ENCODE peak calls at places on chromosomes 13 and 19, in ten cellular contexts. O is neuronal stem cell; Z is fibroblast of lung; E is IMR-90; C is heart left ventricle; J is Caco-2; Q is H1; T is trophoblast cell; B is CD4-positive, CD25-positive, alpha-beta regulatory T cell; R is HepG2. X is an unnamed sample.

GRCh38 chr13:90420683-90421082 is 926.8 kb upstream of the MIR17HG start:
- DNase-seq in O (no peak), Z (peak; percentile 9), E (peak; percentile 13), C (no peak), J (no peak), Q (no peak), T (no peak), B (no peak), R (no peak), X (no peak)

GRCh38 chr19:34298891-34299510 is 44.6 kb downstream of the GARRE1 start:
- DNase-seq in O (no peak), Z (no peak), E (no peak), C (no peak), J (no peak), Q (no peak), T (no peak), B (no peak), R (no peak), X (peak; percentile 53)

GRCh38 chr13:49649244-49649962 is 21.1 kb downstream of the ARL11 start:
- DNase-seq in O (no peak), Z (peak; percentile 71), E (peak; percentile 68), C (no peak), J (no peak), Q (no peak), T (no peak), B (no peak), R (peak; percentile 33), X (no peak)

GRCh38 chr19:10625003-10625761 is at the start of gene SLC44A2:
- DNase-seq in O (peak; percentile 66), Z (peak; percentile 62), E (peak; percentile 35), C (peak; percentile 88), J (peak; percentile 88), Q (no peak), T (peak; percentile 92), B (no peak), R (no peak), X (peak; percentile 93)

GRCh38 chr19:4523306-4524110 is 5.2 kb upstream of the PLIN4 start:
- DNase-seq in O (no peak), Z (peak; percentile 36), E (peak; percentile 10), C (peak; percentile 56), J (no peak), Q (no peak), T (no peak), B (no peak), R (peak; percentile 51), X (peak; percentile 59)

GRCh38 chr13:65966991-65967451 is 1263.1 kb downstream of the PCDH9 start:
- DNase-seq in O (no peak), Z (peak; percentile 23), E (peak; percentile 45), C (no peak), J (peak; percentile 45), Q (peak; percentile 25), T (no peak), B (no peak), R (peak; percentile 34), X (no peak)

GRCh38 chr13:77859450-77859849 is 59.2 kb downstream of the EDNRB start:
- DNase-seq in O (no peak), Z (peak; percentile 84), E (peak; percentile 82), C (no peak), J (no peak), Q (no peak), T (peak; percentile 6), B (no peak), R (no peak), X (peak; percentile 13)

GRCh38 chr13:36000028-36000427 is 131.2 kb downstream of the DCLK1 start:
- DNase-seq in O (no peak), Z (no peak), E (no peak), C (no peak), J (no peak), Q (no peak), T (no peak), B (no peak), R (no peak), X (no peak)

GRCh38 chr13:48486836-48487235 is 46.0 kb downstream of the RCBTB2 start:
- DNase-seq in O (no peak), Z (no peak), E (no peak), C (no peak), J (no peak), Q (no peak), T (no peak), B (no peak), R (no peak), X (no peak)

GRCh38 chr13:113947321-113948033 is 26.4 kb downstream of the C13orf46 start:
- DNase-seq in O (no peak), Z (peak; percentile 64), E (peak; percentile 43), C (peak; percentile 59), J (no peak), Q (no peak), T (no peak), B (no peak), R (no peak), X (peak; percentile 65)

GRCh38 chr19:3140667-3141038 is 4.8 kb downstream of the GNA15 start:
- DNase-seq in O (no peak), Z (no peak), E (no peak), C (no peak), J (no peak), Q (no peak), T (no peak), B (no peak), R (no peak), X (no peak)

DNA sequence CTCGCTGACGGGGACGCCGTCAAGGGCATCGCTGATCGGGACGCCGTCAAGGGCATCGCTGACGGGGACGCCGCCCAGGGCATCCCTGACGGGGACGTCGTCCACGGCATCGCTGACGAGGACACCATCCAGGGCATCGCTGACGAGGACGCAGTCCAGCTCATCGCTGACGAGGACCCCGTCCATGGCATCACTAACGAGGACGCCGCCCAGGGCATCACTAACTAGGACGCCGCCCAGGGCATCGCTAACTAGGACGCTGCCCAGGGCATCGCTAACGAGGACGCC is 945.2 kb downstream of the TUBA3C start:
- DNase-seq in O (no peak), Z (no peak), E (no peak), C (no peak), J (no peak), Q (no peak), T (no peak), B (no peak), R (no peak), X (no peak)
- H3K9me3 ChIP-seq in O (peaks cover 51% of the 10 kb centered on the region), Z (peaks cover 2% of the 10 kb centered on the region), E (peaks cover 33% of the 10 kb centered on the region), C (no peaks in the 10 kb centered on the region), J (peaks cover 3% of the 10 kb centered on the region), Q (peaks cover 82% of the 10 kb centered on the region), T (peaks cover 63% of the 10 kb centered on the region), B (no peaks in the 10 kb centered on the region), R (peaks cover 95% of the 10 kb centered on the region), X (no peaks in the 10 kb centered on the region)

GRCh38 chr19:17079710-17080440 is 4.3 kb downstream of the MYO9B start:
- DNase-seq in O (peak; percentile 37), Z (peak; percentile 99), E (peak; percentile 99), C (peak; percentile 64), J (no peak), Q (no peak), T (peak; percentile 88), B (peak; percentile 84), R (peak; percentile 85), X (peak; percentile 75)

GRCh38 chr19:17076539-17076919 is 952 bp downstream of the MYO9B start:
- DNase-seq in O (no peak), Z (no peak), E (no peak), C (no peak), J (no peak), Q (no peak), T (no peak), B (peak; percentile 68), R (no peak), X (peak; percentile 27)

GRCh38 chr19:17077447-17078028 is 2.0 kb downstream of the MYO9B start:
- DNase-seq in O (no peak), Z (no peak), E (no peak), C (no peak), J (no peak), Q (no peak), T (no peak), B (no peak), R (no peak), X (no peak)

GRCh38 chr19:17078920-17079709 is 3.5 kb downstream of the MYO9B start:
- DNase-seq in O (no peak), Z (no peak), E (peak; percentile 31), C (no peak), J (no peak), Q (no peak), T (no peak), B (no peak), R (no peak), X (no peak)

DNA sequence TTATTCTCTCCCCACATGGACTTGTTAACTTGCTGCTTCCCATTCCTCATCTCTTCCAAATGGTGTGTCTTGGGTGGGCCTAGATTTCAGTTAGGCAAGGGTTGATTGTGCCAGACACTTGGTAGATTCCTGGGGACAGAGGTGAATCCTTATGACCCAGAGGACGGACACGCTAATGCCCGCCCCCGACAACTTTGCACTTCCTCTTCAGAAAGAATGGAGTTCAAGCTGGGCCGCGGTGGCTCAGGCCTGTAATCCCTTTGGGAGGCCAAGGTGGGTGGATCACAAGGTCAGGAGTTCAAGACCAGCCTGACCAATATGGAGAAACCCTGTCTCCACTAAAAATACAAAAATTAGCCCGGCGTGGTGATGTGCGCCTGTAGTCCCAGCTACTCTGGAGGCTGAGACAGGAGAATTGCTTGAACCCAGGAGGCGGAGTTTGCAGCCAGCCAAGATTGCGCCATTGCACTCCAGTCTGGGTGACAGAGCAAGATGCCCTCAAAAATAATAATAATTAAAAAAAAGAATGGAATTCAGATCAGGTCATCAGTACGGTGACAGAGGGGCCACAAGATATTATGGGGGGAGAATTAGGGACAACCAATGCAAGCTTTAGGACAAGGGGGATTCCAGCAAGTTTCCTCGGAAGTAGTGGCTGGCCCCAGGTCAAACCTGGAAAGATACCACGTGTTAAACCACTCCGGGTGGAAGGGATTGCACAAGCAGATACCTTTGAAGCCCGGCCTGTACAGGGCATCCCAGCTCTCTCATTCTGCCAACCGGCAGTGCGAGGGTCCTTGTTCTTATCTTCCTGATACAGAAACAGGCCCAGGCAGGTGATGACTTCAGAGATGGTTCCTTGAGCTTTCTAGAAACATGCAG is 2.7 kb downstream of the MYO9B start:
- DNase-seq in O (no peak), Z (no peak), E (no peak), C (no peak), J (no peak), Q (no peak), T (peak; percentile 53), B (no peak), R (no peak), X (no peak)
- H3K4me3 ChIP-seq in O (no peak overlapping the region), Z (no peak overlapping the region), E (no peak overlapping the region), C (no peak overlapping the region), J (no peak overlapping the region), Q (no peak overlapping the region), T (no peak overlapping the region), B (peak overlapping the region; percentile 76), R (no peak overlapping the region), X (no peak overlapping the region)

GRCh38 chr13:73943137-73943964 is 190.9 kb downstream of the KLF12 start:
- DNase-seq in O (no peak), Z (no peak), E (no peak), C (no peak), J (no peak), Q (no peak), T (no peak), B (peak; percentile 70), R (no peak), X (no peak)
- H3K4me1 ChIP-seq in O (peaks cover 11% of the 10 kb centered on the region), Z (peaks cover 6% of the 10 kb centered on the region), E (peaks cover 15% of the 10 kb centered on the region), C (no peaks in the 10 kb centered on the region), J (no peaks in the 10 kb centered on the region), Q (peaks cover 7% of the 10 kb centered on the region), T (peaks cover 4% of the 10 kb centered on the region), B (peaks cover 22% of the 10 kb centered on the region), R (no peaks in the 10 kb centered on the region), X (peaks cover 6% of the 10 kb centered on the region)

DNA sequence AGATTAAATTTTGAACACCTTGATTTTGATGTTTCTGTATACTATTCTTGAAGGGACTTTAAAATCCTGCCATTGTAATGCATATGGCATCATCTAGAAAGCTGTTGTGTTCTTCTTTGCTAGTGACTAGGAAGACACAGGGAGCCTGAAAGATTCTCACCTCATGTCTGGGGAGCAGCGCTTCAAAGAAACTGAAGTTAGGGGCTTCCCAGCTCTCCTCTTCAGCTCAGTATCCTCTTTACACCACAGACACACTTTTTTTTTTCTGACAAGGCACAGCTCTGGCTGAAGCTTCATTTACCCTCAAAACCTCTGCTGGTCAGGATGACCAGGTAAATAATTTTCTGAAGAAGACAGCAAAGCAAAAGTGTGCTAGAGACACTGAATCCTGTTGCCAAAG is 255.6 kb downstream of the ITGBL1 start:
- DNase-seq in O (no peak), Z (no peak), E (no peak), C (no peak), J (no peak), Q (no peak), T (no peak), B (no peak), R (no peak), X (no peak)
- H3K9me3 ChIP-seq in O (no peaks in the 10 kb centered on the region), Z (no peaks in the 10 kb centered on the region), E (no peaks in the 10 kb centered on the region), C (no peaks in the 10 kb centered on the region), J (no peaks in the 10 kb centered on the region), Q (no peaks in the 10 kb centered on the region), T (no peaks in the 10 kb centered on the region), B (no peaks in the 10 kb centered on the region), R (no peaks in the 10 kb centered on the region), X (no peaks in the 10 kb centered on the region)